ENCODE peak calls at places on chromosomes 16 and 17, in ten cellular contexts. H is amygdala; U is progenitor cell of endocrine pancreas; L is PC-3; E is prostate gland; Y is activated naive CD4-positive, alpha-beta T cell; Q is spleen; O is HFFc6; C is activated effector memory CD4-positive, alpha-beta T cell treated with Interleukin-2 at 50 U/mL for 16 hours; A is M059J. D is an unnamed sample.

GRCh38 chr16:66304961-66305360 is 61.5 kb upstream of the CDH5 start:
- DNase-seq in H (no peak), U (no peak), L (no peak), E (no peak), Y (no peak), Q (no peak), O (no peak), C (no peak), A (no peak), D (no peak)

GRCh38 chr16:4131621-4132020 is 15.4 kb upstream of the ADCY9 start:
- DNase-seq in H (no peak), U (no peak), L (no peak), E (no peak), Y (no peak), Q (no peak), O (no peak), C (no peak), A (no peak), D (no peak)

GRCh38 chr16:80350066-80350465 is 190.7 kb upstream of the DYNLRB2 start:
- DNase-seq in H (no peak), U (no peak), L (no peak), E (no peak), Y (no peak), Q (no peak), O (no peak), C (no peak), A (no peak), D (no peak)

GRCh38 chr16:26697826-26698225 is 368.9 kb upstream of the C16orf82 start:
- DNase-seq in H (no peak), U (no peak), L (no peak), E (no peak), Y (no peak), Q (no peak), O (no peak), C (no peak), A (no peak), D (no peak)

GRCh38 chr16:1194665-1195392 is 30.2 kb downstream of the TPSG1 start:
- DNase-seq in H (no peak), U (peak), L (no peak), E (no peak), Y (no peak), Q (no peak), O (no peak), C (no peak), A (no peak), D (no peak)

GRCh38 chr16:73066927-73067670 is 19.2 kb upstream of the ZFHX3 start:
- DNase-seq in H (no peak), U (no peak), L (no peak), E (no peak), Y (no peak), Q (no peak), O (no peak), C (no peak), A (no peak), D (no peak)

GRCh38 chr17:37541880-37542675 is 52.4 kb downstream of the DUSP14 start:
- DNase-seq in H (no peak), U (no peak), L (no peak), E (no peak), Y (no peak), Q (no peak), O (peak), C (no peak), A (no peak), D (no peak)

GRCh38 chr17:48915459-48916282 is 7.5 kb downstream of the UBE2Z start:
- DNase-seq in H (no peak), U (no peak), L (peak), E (no peak), Y (no peak), Q (no peak), O (peak), C (no peak), A (peak), D (peak)

GRCh38 chr16:35173295-35173694 is 1713.9 kb downstream of the TP53TG3F start:
- DNase-seq in H (no peak), U (no peak), L (no peak), E (no peak), Y (no peak), Q (peak), O (no peak), C (no peak), A (no peak), D (peak)

GRCh38 chr16:80837421-80838263 is 33.2 kb upstream of the CDYL2 start:
- DNase-seq in H (no peak), U (no peak), L (peak), E (peak), Y (no peak), Q (no peak), O (no peak), C (no peak), A (peak), D (peak)

GRCh38 chr17:63221941-63222340 is 224.2 kb downstream of the CYB561 start:
- DNase-seq in H (no peak), U (no peak), L (no peak), E (no peak), Y (no peak), Q (no peak), O (no peak), C (no peak), A (no peak), D (no peak)

GRCh38 chr16:66617010-66617434 is 12.5 kb downstream of the CMTM3 start:
- DNase-seq in H (no peak), U (no peak), L (no peak), E (no peak), Y (no peak), Q (no peak), O (no peak), C (no peak), A (peak), D (no peak)

GRCh38 chr17:1759529-1759928 is 2.3 kb upstream of the SERPINF1 start:
- DNase-seq in H (no peak), U (no peak), L (peak), E (no peak), Y (no peak), Q (no peak), O (no peak), C (no peak), A (peak), D (no peak)

GRCh38 chr16:70252355-70252988 is 732 bp upstream of the EXOSC6 start:
- DNase-seq in H (no peak), U (no peak), L (no peak), E (no peak), Y (no peak), Q (no peak), O (no peak), C (no peak), A (no peak), D (no peak)

GRCh38 chr17:11490171-11490760 is 108.0 kb upstream of the DNAH9 start:
- DNase-seq in H (no peak), U (no peak), L (no peak), E (no peak), Y (no peak), Q (no peak), O (no peak), C (no peak), A (no peak), D (no peak)

GRCh38 chr17:83064021-83064731 is 15.2 kb upstream of the METRNL start:
- DNase-seq in H (no peak), U (peak), L (no peak), E (no peak), Y (no peak), Q (peak), O (no peak), C (no peak), A (no peak), D (no peak)

GRCh38 chr16:68782198-68783174 is 45.4 kb downstream of the CDH1 start:
- DNase-seq in H (no peak), U (no peak), L (no peak), E (no peak), Y (no peak), Q (no peak), O (no peak), C (no peak), A (peak), D (no peak)

GRCh38 chr17:40075216-40076100 is 12.7 kb downstream of the THRA start:
- DNase-seq in H (peak), U (peak), L (peak), E (peak), Y (peak), Q (peak), O (no peak), C (peak), A (peak), D (peak)

GRCh38 chr16:66472961-66473610 is 46.0 kb downstream of the BEAN1 start:
- DNase-seq in H (no peak), U (no peak), L (no peak), E (no peak), Y (no peak), Q (no peak), O (no peak), C (no peak), A (no peak), D (no peak)

GRCh38 chr17:8131844-8132441 is 8.0 kb upstream of the HES7 start:
- DNase-seq in H (no peak), U (no peak), L (peak), E (no peak), Y (no peak), Q (no peak), O (peak), C (no peak), A (peak), D (no peak)

GRCh38 chr17:19771971-19772630 is 24.0 kb upstream of the ALDH3A1 start:
- DNase-seq in H (no peak), U (no peak), L (no peak), E (no peak), Y (no peak), Q (no peak), O (no peak), C (no peak), A (no peak), D (no peak)

GRCh38 chr16:56776562-56776961 is 46.6 kb downstream of the NUP93 start:
- DNase-seq in H (no peak), U (no peak), L (no peak), E (peak), Y (no peak), Q (no peak), O (no peak), C (no peak), A (no peak), D (no peak)

GRCh38 chr16:82935781-82936180 is 309.0 kb downstream of the CDH13 start:
- DNase-seq in H (no peak), U (no peak), L (no peak), E (no peak), Y (no peak), Q (no peak), O (no peak), C (no peak), A (peak), D (no peak)

GRCh38 chr16:59878479-59878878 is 1144.4 kb upstream of the GOT2 start:
- DNase-seq in H (no peak), U (no peak), L (peak), E (no peak), Y (no peak), Q (no peak), O (peak), C (no peak), A (peak), D (peak)

GRCh38 chr17:73340093-73340596 is 28.3 kb upstream of the CDC42EP4 start:
- DNase-seq in H (no peak), U (no peak), L (peak), E (no peak), Y (no peak), Q (no peak), O (peak), C (no peak), A (peak), D (peak)

GRCh38 chr17:63479495-63480184 is 2.8 kb downstream of the ACE start:
- DNase-seq in H (no peak), U (no peak), L (no peak), E (no peak), Y (no peak), Q (peak), O (no peak), C (no peak), A (no peak), D (no peak)

D was measured in H4.